ENCODE peak calls at places on chromosomes 2 and 18, in eight cellular contexts. U is psoas muscle, B is PC-3, C is IMR-90, R is cardiac fibroblast, J is choroid plexus epithelial cell, N is breast epithelium, I is fibroblast of lung. P is an unnamed sample.

GRCh38 chr2:112588611-112589045 is 4.2 kb downstream of the CHCHD5 start:
- DNase-seq in U (peak), B (no peak), C (no peak), J (peak), R (peak), N (peak), I (no peak), P (no peak)

GRCh38 chr2:235082939-235083338 is 131.1 kb downstream of the SH3BP4 start:
- DNase-seq in I (no peak), C (no peak), N (no peak), U (no peak), J (no peak), B (no peak), R (no peak), P (no peak)

GRCh38 chr2:63667132-63667531 is 78.4 kb downstream of the MDH1 start:
- DNase-seq in R (no peak), N (no peak), I (peak), B (peak), C (no peak), U (no peak), J (peak), P (peak)

GRCh38 chr2:229909090-229909489 is 12.7 kb downstream of the TRIP12 start:
- DNase-seq in I (peak), C (no peak), B (no peak), U (no peak), N (no peak), R (peak), J (peak), P (no peak)

GRCh38 chr2:33146112-33146511 is 199.4 kb downstream of the LTBP1 start:
- DNase-seq in R (peak), C (peak), N (no peak), B (no peak), U (no peak), J (peak), I (peak), P (no peak)

GRCh38 chr2:122081743-122082142 is 326.3 kb downstream of the TSN start:
- DNase-seq in N (no peak), B (no peak), J (no peak), U (no peak), R (no peak), C (no peak), I (no peak), P (no peak)

GRCh38 chr2:209638346-209638745 is 133.3 kb upstream of the UNC80 start:
- DNase-seq in N (no peak), B (peak), R (no peak), U (no peak), I (peak), C (peak), J (peak), P (no peak)

GRCh38 chr2:75503048-75503607 is 57.6 kb downstream of the EVA1A start:
- DNase-seq in U (no peak), N (no peak), J (peak), I (peak), C (peak), R (peak), B (peak), P (peak)

GRCh38 chr2:211161236-211161635 is 604.8 kb downstream of the CPS1 start:
- DNase-seq in C (no peak), R (peak), B (no peak), N (no peak), U (no peak), I (peak), J (peak), P (no peak)

GRCh38 chr2:162261032-162261945 is 18.0 kb upstream of the FAP start:
- DNase-seq in J (peak), R (peak), U (peak), C (peak), B (peak), I (peak), N (no peak), P (peak)

GRCh38 chr2:148926291-148926961 is 51.4 kb downstream of the KIF5C start:
- DNase-seq in U (no peak), I (peak), B (peak), C (peak), J (peak), N (no peak), R (peak), P (peak)

GRCh38 chr2:28649481-28650260 is 102.0 kb upstream of the PPP1CB start:
- DNase-seq in I (no peak), R (no peak), J (peak), C (peak), U (no peak), B (peak), N (no peak), P (no peak)

GRCh38 chr2:25881759-25882158 is 3.5 kb upstream of the ASXL2 start:
- DNase-seq in R (no peak), J (no peak), U (no peak), N (no peak), C (no peak), B (no peak), I (no peak), P (no peak)

GRCh38 chr18:3304832-3305231 is 42.9 kb downstream of the MYL12B start:
- DNase-seq in B (no peak), N (no peak), U (no peak), I (peak), R (no peak), C (no peak), J (peak), P (no peak)

GRCh38 chr2:41963661-41964525 is 83.9 kb upstream of the PKDCC start:
- DNase-seq in B (peak), C (peak), I (peak), J (peak), U (peak), R (peak), N (no peak), P (peak)

GRCh38 chr2:24971300-24971549 is 530 bp downstream of the DNAJC27 start:
- DNase-seq in C (no peak), J (no peak), B (no peak), R (no peak), N (peak), U (no peak), I (no peak), P (no peak)

GRCh38 chr2:190649798-190650390 is 1.0 kb downstream of the NAB1 start:
- DNase-seq in N (no peak), I (peak), J (no peak), C (peak), R (peak), U (no peak), B (peak), P (no peak)

DNA sequence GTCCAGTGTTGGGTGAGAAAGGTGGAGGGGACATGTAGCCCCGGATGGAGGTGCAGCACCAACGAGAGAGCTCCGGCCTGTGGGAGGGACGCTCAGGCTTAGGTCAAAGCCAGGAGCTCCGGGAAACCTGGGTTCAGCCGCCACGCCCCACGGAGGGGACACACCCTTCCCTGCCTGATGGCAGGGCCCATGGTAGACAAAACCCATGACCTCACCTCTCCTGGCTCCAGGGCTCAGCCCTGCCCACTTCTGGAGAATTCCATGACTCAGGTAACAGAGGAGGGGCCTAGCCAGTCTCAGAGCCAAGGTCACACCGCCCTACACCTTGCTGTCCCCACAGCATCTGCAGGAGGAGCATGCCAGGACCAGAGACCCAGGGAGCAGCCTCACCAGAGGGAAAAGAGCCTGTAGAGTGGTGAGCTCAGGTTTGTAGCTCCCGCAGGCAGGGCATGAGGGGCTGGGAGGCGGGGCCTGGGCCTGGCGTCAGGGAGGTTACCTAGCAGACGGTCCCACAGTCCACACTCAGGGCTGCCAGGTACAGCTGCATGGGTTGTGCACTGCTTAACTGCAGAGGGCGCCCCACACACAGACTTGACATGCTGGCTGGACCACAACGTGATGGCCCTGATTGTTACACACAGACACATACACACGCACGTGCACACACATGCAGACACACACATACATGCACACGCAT is 70.8 kb upstream of the SMAD7 start:
- DNase-seq in C (peak), B (peak), J (peak), N (peak), I (peak), U (peak), R (peak), P (peak)
- TF ChIP-seq CTCF in C (peak), B (peak), J (peak), N (no peak), I (peak), U (peak), R (peak), P (peak)

GRCh38 chr2:224577541-224577940 is 7.6 kb downstream of the CUL3 start:
- DNase-seq in R (no peak), C (no peak), I (no peak), B (no peak), N (no peak), U (no peak), J (no peak), P (no peak)

GRCh38 chr2:224584111-224584764 is 925 bp downstream of the CUL3 start:
- DNase-seq in R (peak), U (peak), J (peak), B (peak), C (peak), I (peak), N (no peak), P (peak)

GRCh38 chr2:224579411-224579810 is 5.8 kb downstream of the CUL3 start:
- DNase-seq in B (peak), R (peak), I (no peak), U (no peak), J (peak), N (no peak), C (peak), P (no peak)

GRCh38 chr2:224576098-224576715 is 9.0 kb downstream of the CUL3 start:
- DNase-seq in N (no peak), B (no peak), J (no peak), R (no peak), C (no peak), U (no peak), I (peak), P (no peak)

DNA sequence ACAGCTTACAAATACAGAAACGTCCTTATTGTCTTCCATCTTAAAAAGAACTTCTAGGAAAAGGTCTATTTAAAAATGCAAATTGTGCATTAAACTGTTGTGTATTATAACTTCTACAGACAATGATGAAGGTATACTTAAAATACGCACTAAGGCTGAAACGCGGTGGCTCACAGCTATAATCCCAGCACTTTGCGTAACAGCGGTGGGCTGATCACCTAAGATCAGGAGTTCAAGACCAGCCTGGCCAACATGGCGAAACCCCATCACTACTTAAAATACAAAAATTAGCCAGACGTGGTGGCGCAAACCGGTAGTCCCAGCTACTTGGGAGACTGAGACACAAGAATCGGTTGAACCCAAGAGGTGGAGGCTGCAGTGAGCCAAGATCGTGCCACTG is 4.9 kb downstream of the CUL3 start:
- DNase-seq in I (no peak), C (no peak), U (no peak), N (no peak), R (no peak), B (no peak), J (no peak), P (no peak)
- H3K4me3 ChIP-seq in I (no peak), C (no peak), U (no peak), N (no peak), R (no peak), B (no peak), J (no peak), P (no peak)

GRCh38 chr2:206983156-206983875 is 44.0 kb downstream of the CPO start:
- DNase-seq in N (no peak), B (peak), J (peak), I (peak), R (no peak), U (no peak), C (peak), P (no peak)

GRCh38 chr2:206981739-206982336 is 42.5 kb downstream of the CPO start:
- DNase-seq in N (peak), R (peak), B (peak), C (peak), I (peak), U (peak), J (peak), P (peak)

GRCh38 chr2:206981089-206981674 is 41.9 kb downstream of the CPO start:
- DNase-seq in I (no peak), C (no peak), R (no peak), U (no peak), B (no peak), N (no peak), J (no peak), P (no peak)

GRCh38 chr2:206984206-206984605 is 44.9 kb downstream of the CPO start:
- DNase-seq in U (no peak), C (peak), N (no peak), B (peak), R (no peak), J (peak), I (peak), P (no peak)

GRCh38 chr2:206982360-206982759 is 43.0 kb downstream of the CPO start:
- DNase-seq in C (no peak), N (no peak), R (no peak), J (peak), I (no peak), B (no peak), U (no peak), P (no peak)
- TF ChIP-seq CTCF in C (no peak), N (no peak), R (no peak), J (no peak), I (no peak), B (no peak), U (no peak), P (no peak)

DNA sequence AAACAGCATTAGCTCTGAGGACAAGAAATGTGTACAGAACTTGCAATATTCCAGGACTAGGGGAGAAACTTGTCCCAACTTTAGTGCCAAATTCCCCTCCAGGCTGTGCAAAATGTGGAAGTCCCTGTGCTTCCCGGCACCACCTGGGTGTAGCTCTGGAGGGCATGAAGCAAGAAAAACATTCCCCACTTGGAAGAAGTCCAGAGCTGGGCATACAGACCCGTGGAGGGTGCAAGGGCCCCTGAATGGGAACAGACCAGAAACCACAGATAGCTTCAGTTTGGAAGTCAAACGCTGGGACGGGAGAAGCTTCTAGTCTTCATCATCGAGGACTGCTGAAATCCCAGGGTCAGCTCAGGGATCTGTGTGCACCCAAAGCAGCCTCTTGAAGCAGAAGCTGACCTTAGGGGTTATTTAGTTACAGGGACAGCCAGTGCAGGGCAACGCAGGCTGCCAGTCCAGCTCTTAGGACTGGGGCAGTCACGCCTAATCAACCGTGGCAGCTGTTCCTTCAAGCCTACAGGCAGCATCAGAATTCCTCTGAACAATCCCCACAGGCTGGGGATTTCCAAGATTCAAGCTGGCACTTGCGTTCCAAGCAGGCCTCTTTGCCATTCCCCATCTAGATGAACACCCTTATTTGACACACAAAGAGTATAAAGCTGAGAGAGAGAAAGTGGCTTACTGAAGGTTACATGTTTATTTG is 269.4 kb downstream of the LOXHD1 start:
- DNase-seq in N (no peak), U (peak), J (no peak), I (peak), B (no peak), C (no peak), R (no peak), P (no peak)
- H3K4me3 ChIP-seq in N (no peak), U (no peak), J (no peak), I (no peak), B (no peak), C (no peak), R (no peak), P (no peak)

P was measured in AG10803.